ENCODE peak calls at places on chromosomes 5 and 9, in ten cellular contexts. R, H, K, E, Z, J, L, Y, F and B are unnamed samples.

GRCh38 chr9:95107001-95107749 is 210.3 kb downstream of the FANCC start:
- DNase-seq in R (no peak), H (no peak), K (peak), E (peak), Z (no peak), J (no peak), L (no peak), Y (no peak), F (no peak), B (peak)

GRCh38 chr5:17394086-17394485 is 103.9 kb upstream of the TAF11L2 start:
- DNase-seq in R (no peak), H (no peak), K (no peak), E (no peak), Z (no peak), J (no peak), L (no peak), Y (no peak), F (no peak), B (no peak)

GRCh38 chr9:42378418-42378815 is 195.0 kb downstream of the SPATA31A6 start:
- DNase-seq in R (no peak), H (no peak), K (no peak), E (no peak), Z (no peak), J (no peak), L (no peak), Y (no peak), F (no peak), B (no peak)

GRCh38 chr9:113646491-113646890 is 183.0 kb downstream of the RGS3 start:
- DNase-seq in R (no peak), H (no peak), K (peak), E (no peak), Z (no peak), J (no peak), L (no peak), Y (no peak), F (no peak), B (no peak)

GRCh38 chr5:37847978-37848425 is 8.2 kb upstream of the GDNF start:
- DNase-seq in R (no peak), H (peak), K (no peak), E (peak), Z (no peak), J (peak), L (peak), Y (peak), F (peak), B (peak)

GRCh38 chr5:78162253-78162862 is 132.1 kb downstream of the AP3B1 start:
- DNase-seq in R (no peak), H (peak), K (no peak), E (peak), Z (peak), J (peak), L (peak), Y (peak), F (peak), B (peak)

GRCh38 chr9:80806675-80807074 is 882.7 kb downstream of the TLE1 start:
- DNase-seq in R (no peak), H (no peak), K (no peak), E (no peak), Z (no peak), J (no peak), L (no peak), Y (no peak), F (no peak), B (no peak)

GRCh38 chr5:124599048-124599973 is 147.1 kb downstream of the ZNF608 start:
- DNase-seq in R (no peak), H (no peak), K (no peak), E (peak), Z (no peak), J (peak), L (peak), Y (no peak), F (no peak), B (peak)

GRCh38 chr5:88116396-88116795 is 152.2 kb downstream of the TMEM161B start:
- DNase-seq in R (no peak), H (no peak), K (no peak), E (no peak), Z (no peak), J (no peak), L (no peak), Y (no peak), F (no peak), B (no peak)

GRCh38 chr5:141637693-141638419 is 1.1 kb downstream of the RELL2 start:
- DNase-seq in R (peak), H (peak), K (peak), E (peak), Z (peak), J (peak), L (no peak), Y (peak), F (no peak), B (peak)